ENCODE peak calls at places on chromosomes 4 and X, in four cellular contexts. One of them, this sample, is unnamed.

GRCh38 chrX:120761810-120762209 is 113.9 kb downstream of the CT47B1 start:
- DNase-seq in activated CD4-positive, alpha-beta T cell treated with anti-CD3 and anti-CD28 coated beads for 24 hours: no peak
- DNase-seq in G401: no peak
- DNase-seq in EH: peak
- DNase-seq in this sample: no peak

GRCh38 chr4:121358473-121358872 is 22.3 kb downstream of the QRFPR start:
- DNase-seq in activated CD4-positive, alpha-beta T cell treated with anti-CD3 and anti-CD28 coated beads for 24 hours: no peak
- DNase-seq in G401: no peak
- DNase-seq in EH: peak
- DNase-seq in this sample: peak

GRCh38 chr4:8198906-8199593 is at the start of gene SH3TC1:
- DNase-seq in activated CD4-positive, alpha-beta T cell treated with anti-CD3 and anti-CD28 coated beads for 24 hours: no peak
- DNase-seq in G401: peak
- DNase-seq in EH: peak
- DNase-seq in this sample: peak

GRCh38 chr4:183444149-183444952 is at the start of gene CDKN2AIP:
- DNase-seq in activated CD4-positive, alpha-beta T cell treated with anti-CD3 and anti-CD28 coated beads for 24 hours: peak
- DNase-seq in G401: peak
- DNase-seq in EH: peak
- DNase-seq in this sample: peak

GRCh38 chr4:25107827-25108516 is 52.3 kb downstream of the SEPSECS start:
- DNase-seq in activated CD4-positive, alpha-beta T cell treated with anti-CD3 and anti-CD28 coated beads for 24 hours: no peak
- DNase-seq in G401: no peak
- DNase-seq in EH: no peak
- DNase-seq in this sample: peak

GRCh38 chr4:17103231-17103630 is 204.8 kb upstream of the LDB2 start:
- DNase-seq in activated CD4-positive, alpha-beta T cell treated with anti-CD3 and anti-CD28 coated beads for 24 hours: no peak
- DNase-seq in G401: no peak
- DNase-seq in EH: peak
- DNase-seq in this sample: no peak

GRCh38 chr4:139761461-139761860 is 95.8 kb downstream of the MGST2 start:
- DNase-seq in activated CD4-positive, alpha-beta T cell treated with anti-CD3 and anti-CD28 coated beads for 24 hours: no peak
- DNase-seq in G401: no peak
- DNase-seq in EH: peak
- DNase-seq in this sample: peak

GRCh38 chr4:6008092-6008551 is 10.1 kb downstream of the C4orf50 start:
- DNase-seq in activated CD4-positive, alpha-beta T cell treated with anti-CD3 and anti-CD28 coated beads for 24 hours: no peak
- DNase-seq in G401: no peak
- DNase-seq in EH: no peak
- DNase-seq in this sample: no peak

GRCh38 chr4:72377491-72378194 is 191.4 kb downstream of the ADAMTS3 start:
- DNase-seq in activated CD4-positive, alpha-beta T cell treated with anti-CD3 and anti-CD28 coated beads for 24 hours: no peak
- DNase-seq in G401: no peak
- DNase-seq in EH: peak
- DNase-seq in this sample: peak

GRCh38 chrX:56232221-56233082 is at the start of gene KLF8:
- DNase-seq in activated CD4-positive, alpha-beta T cell treated with anti-CD3 and anti-CD28 coated beads for 24 hours: peak
- DNase-seq in G401: peak
- DNase-seq in EH: peak
- DNase-seq in this sample: peak

GRCh38 chrX:150348365-150348764 is 14.8 kb upstream of the MAMLD1 start:
- DNase-seq in activated CD4-positive, alpha-beta T cell treated with anti-CD3 and anti-CD28 coated beads for 24 hours: no peak
- DNase-seq in G401: no peak
- DNase-seq in EH: peak
- DNase-seq in this sample: peak

GRCh38 chr4:110049951-110050925 is 137.6 kb downstream of the EGF start:
- DNase-seq in activated CD4-positive, alpha-beta T cell treated with anti-CD3 and anti-CD28 coated beads for 24 hours: peak
- DNase-seq in G401: peak
- DNase-seq in EH: peak
- DNase-seq in this sample: peak

GRCh38 chrX:109797311-109797975 is 64.4 kb upstream of the ACSL4 start:
- DNase-seq in activated CD4-positive, alpha-beta T cell treated with anti-CD3 and anti-CD28 coated beads for 24 hours: no peak
- DNase-seq in G401: no peak
- DNase-seq in EH: peak
- DNase-seq in this sample: peak

GRCh38 chr4:80232707-80233370 is 33.6 kb upstream of the FGF5 start:
- DNase-seq in activated CD4-positive, alpha-beta T cell treated with anti-CD3 and anti-CD28 coated beads for 24 hours: no peak
- DNase-seq in G401: no peak
- DNase-seq in EH: no peak
- DNase-seq in this sample: no peak

GRCh38 chr4:26076896-26077295 is 162.9 kb downstream of the SMIM20 start:
- DNase-seq in activated CD4-positive, alpha-beta T cell treated with anti-CD3 and anti-CD28 coated beads for 24 hours: no peak
- DNase-seq in G401: no peak
- DNase-seq in EH: peak
- DNase-seq in this sample: peak

GRCh38 chr4:5200546-5200945 is 149.3 kb downstream of the STK32B start:
- DNase-seq in activated CD4-positive, alpha-beta T cell treated with anti-CD3 and anti-CD28 coated beads for 24 hours: no peak
- DNase-seq in G401: no peak
- DNase-seq in EH: no peak
- DNase-seq in this sample: no peak

GRCh38 chrX:153460826-153461225 is 9.6 kb downstream of the HAUS7 start:
- DNase-seq in activated CD4-positive, alpha-beta T cell treated with anti-CD3 and anti-CD28 coated beads for 24 hours: peak
- DNase-seq in G401: peak
- DNase-seq in EH: peak
- DNase-seq in this sample: peak

GRCh38 chr4:158410272-158410671 is 111.4 kb upstream of the RXFP1 start:
- DNase-seq in activated CD4-positive, alpha-beta T cell treated with anti-CD3 and anti-CD28 coated beads for 24 hours: no peak
- DNase-seq in G401: no peak
- DNase-seq in EH: peak
- DNase-seq in this sample: no peak

GRCh38 chrX:66684196-66684595 is 45.3 kb upstream of the EDA2R start:
- DNase-seq in activated CD4-positive, alpha-beta T cell treated with anti-CD3 and anti-CD28 coated beads for 24 hours: no peak
- DNase-seq in G401: no peak
- DNase-seq in EH: peak
- DNase-seq in this sample: no peak

GRCh38 chr4:177546745-177547144 is 104.5 kb upstream of the AGA start:
- DNase-seq in activated CD4-positive, alpha-beta T cell treated with anti-CD3 and anti-CD28 coated beads for 24 hours: no peak
- DNase-seq in G401: no peak
- DNase-seq in EH: no peak
- DNase-seq in this sample: no peak

GRCh38 chrX:443676-444210 is 57.0 kb upstream of the PPP2R3B start:
- DNase-seq in activated CD4-positive, alpha-beta T cell treated with anti-CD3 and anti-CD28 coated beads for 24 hours: no peak
- DNase-seq in G401: no peak
- DNase-seq in EH: peak
- DNase-seq in this sample: no peak

GRCh38 chr4:182207806-182208483 is 35.3 kb upstream of the TENM3 start:
- DNase-seq in activated CD4-positive, alpha-beta T cell treated with anti-CD3 and anti-CD28 coated beads for 24 hours: no peak
- DNase-seq in G401: no peak
- DNase-seq in EH: peak
- DNase-seq in this sample: peak

GRCh38 chrX:45850775-45851433 is 650.2 kb upstream of the DIPK2B start:
- DNase-seq in activated CD4-positive, alpha-beta T cell treated with anti-CD3 and anti-CD28 coated beads for 24 hours: no peak
- DNase-seq in G401: peak
- DNase-seq in EH: peak
- DNase-seq in this sample: peak

GRCh38 chr4:64166365-64166764 is 242.9 kb downstream of the TECRL start:
- DNase-seq in activated CD4-positive, alpha-beta T cell treated with anti-CD3 and anti-CD28 coated beads for 24 hours: no peak
- DNase-seq in G401: no peak
- DNase-seq in EH: no peak
- DNase-seq in this sample: no peak

GRCh38 chr4:153142700-153143438 is 61.4 kb upstream of the TRIM2 start:
- DNase-seq in activated CD4-positive, alpha-beta T cell treated with anti-CD3 and anti-CD28 coated beads for 24 hours: peak
- DNase-seq in G401: peak
- DNase-seq in EH: peak
- DNase-seq in this sample: peak

GRCh38 chr4:168994961-168995360 is 15.1 kb downstream of the CBR4 start:
- DNase-seq in activated CD4-positive, alpha-beta T cell treated with anti-CD3 and anti-CD28 coated beads for 24 hours: no peak
- DNase-seq in G401: no peak
- DNase-seq in EH: no peak
- DNase-seq in this sample: no peak

GRCh38 chr4:73874386-73874785 is 5.2 kb downstream of the CXCL1 start:
- DNase-seq in activated CD4-positive, alpha-beta T cell treated with anti-CD3 and anti-CD28 coated beads for 24 hours: no peak
- DNase-seq in G401: no peak
- DNase-seq in EH: no peak
- DNase-seq in this sample: no peak

GRCh38 chrX:95823796-95824195 is 860.8 kb upstream of the DIAPH2 start:
- DNase-seq in activated CD4-positive, alpha-beta T cell treated with anti-CD3 and anti-CD28 coated beads for 24 hours: no peak
- DNase-seq in G401: no peak
- DNase-seq in EH: no peak
- DNase-seq in this sample: no peak

GRCh38 chr4:91243132-91243531 is 1060.6 kb upstream of the GRID2 start:
- DNase-seq in activated CD4-positive, alpha-beta T cell treated with anti-CD3 and anti-CD28 coated beads for 24 hours: no peak
- DNase-seq in G401: no peak
- DNase-seq in EH: no peak
- DNase-seq in this sample: peak

GRCh38 chrX:38652934-38653442 is 91.6 kb downstream of the TSPAN7 start:
- DNase-seq in activated CD4-positive, alpha-beta T cell treated with anti-CD3 and anti-CD28 coated beads for 24 hours: no peak
- DNase-seq in G401: no peak
- DNase-seq in EH: no peak
- DNase-seq in this sample: no peak

GRCh38 chr4:119307606-119308005 is 14.3 kb downstream of the FABP2 start:
- DNase-seq in activated CD4-positive, alpha-beta T cell treated with anti-CD3 and anti-CD28 coated beads for 24 hours: no peak
- DNase-seq in G401: no peak
- DNase-seq in EH: no peak
- DNase-seq in this sample: no peak

GRCh38 chr4:145842224-145842887 is 96.3 kb downstream of the ZNF827 start:
- DNase-seq in activated CD4-positive, alpha-beta T cell treated with anti-CD3 and anti-CD28 coated beads for 24 hours: no peak
- DNase-seq in G401: no peak
- DNase-seq in EH: no peak
- DNase-seq in this sample: peak

GRCh38 chr4:92362002-92362401 is 58.2 kb downstream of the GRID2 start:
- DNase-seq in activated CD4-positive, alpha-beta T cell treated with anti-CD3 and anti-CD28 coated beads for 24 hours: no peak
- DNase-seq in G401: no peak
- DNase-seq in EH: no peak
- DNase-seq in this sample: no peak

GRCh38 chrX:107729558-107730297 is 45.9 kb downstream of the TSC22D3 start:
- DNase-seq in activated CD4-positive, alpha-beta T cell treated with anti-CD3 and anti-CD28 coated beads for 24 hours: no peak
- DNase-seq in G401: no peak
- DNase-seq in EH: no peak
- DNase-seq in this sample: no peak

GRCh38 chr4:37358748-37359147 is 114.2 kb downstream of the NWD2 start:
- DNase-seq in activated CD4-positive, alpha-beta T cell treated with anti-CD3 and anti-CD28 coated beads for 24 hours: no peak
- DNase-seq in G401: no peak
- DNase-seq in EH: no peak
- DNase-seq in this sample: no peak

GRCh38 chrX:97909245-97909644 is 1025.5 kb downstream of the RPA4 start:
- DNase-seq in activated CD4-positive, alpha-beta T cell treated with anti-CD3 and anti-CD28 coated beads for 24 hours: no peak
- DNase-seq in G401: no peak
- DNase-seq in EH: no peak
- DNase-seq in this sample: no peak